ENCODE peak calls at places on chromosome 14, in nine cellular contexts. I is activated T-helper 1 cell treated with Interleukin-2 at 50 U/mL for 16 hours, R is progenitor cell of endocrine pancreas, K is foreskin fibroblast, D is NB4, J is fibroblast of lung, S is upper lobe of left lung, Z is dorsolateral prefrontal cortex, H is M059J. O is an unnamed sample.

GRCh38 chr14:104108570-104109060 is 23.1 kb downstream of the ASPG start:
- DNase-seq in R (no peak), J (no peak), D (no peak), S (no peak), H (no peak), I (no peak), K (no peak), Z (no peak), O (no peak)

GRCh38 chr14:77870646-77871045 is 70.7 kb downstream of the ADCK1 start:
- DNase-seq in Z (no peak), D (no peak), I (no peak), S (no peak), J (no peak), R (no peak), H (no peak), K (no peak), O (no peak)

GRCh38 chr14:23643533-23644194 is 7.5 kb downstream of the DHRS2 start:
- DNase-seq in J (no peak), H (no peak), D (no peak), R (no peak), Z (no peak), S (no peak), K (no peak), I (no peak), O (no peak)

GRCh38 chr14:47246367-47246766 is 429.0 kb downstream of the MDGA2 start:
- DNase-seq in D (no peak), R (no peak), I (no peak), S (no peak), Z (no peak), K (no peak), J (no peak), H (no peak), O (no peak)

GRCh38 chr14:59454131-59454530 is 11.0 kb downstream of the GPR135 start:
- DNase-seq in H (peak), Z (no peak), D (peak), J (peak), S (no peak), R (no peak), K (peak), I (no peak), O (no peak)

GRCh38 chr14:90453401-90453951 is 56.6 kb downstream of the CALM1 start:
- DNase-seq in S (peak), Z (peak), K (no peak), J (peak), H (no peak), I (no peak), R (no peak), D (no peak), O (no peak)

GRCh38 chr14:52051861-52052260 is 17.0 kb downstream of the NID2 start:
- DNase-seq in Z (no peak), K (peak), I (no peak), S (no peak), J (peak), R (no peak), D (no peak), H (peak), O (peak)

GRCh38 chr14:64438181-64438839 is 27.0 kb upstream of the AKAP5 start:
- DNase-seq in J (peak), Z (no peak), R (no peak), K (peak), S (no peak), D (no peak), I (no peak), H (peak), O (no peak)

GRCh38 chr14:22314183-22314820 is 274.7 kb downstream of the DAD1 start:
- DNase-seq in R (no peak), S (no peak), Z (no peak), I (no peak), D (peak), K (peak), H (peak), J (peak), O (no peak)

O was measured in esophagus muscularis mucosa.